ENCODE peak calls at places on chromosomes 7 and 10, in seven cellular contexts. H, J, R, T, U, L and N are unnamed samples.
A peak's percentile ranks its signal among the peaks of the same experiment; 100 is the strongest.

GRCh38 chr7:149077594-149077993 is 12.9 kb downstream of the ZNF786 start:
- DNase-seq in H (no peak), J (no peak), R (no peak), T (no peak), U (no peak), L (no peak), N (no peak)

GRCh38 chr10:59362184-59362966 is at the start of gene FAM13C:
- DNase-seq in H (peak; percentile 70), J (no peak), R (peak; percentile 82), T (peak; percentile 64), U (peak; percentile 70), L (peak; percentile 85), N (no peak)

GRCh38 chr10:42976353-42977031 is 100.4 kb upstream of the RET start:
- DNase-seq in H (no peak), J (no peak), R (no peak), T (no peak), U (no peak), L (no peak), N (no peak)

GRCh38 chr7:116955801-116956514 is 2.7 kb downstream of the ST7 start:
- DNase-seq in H (peak; percentile 27), J (no peak), R (no peak), T (no peak), U (no peak), L (no peak), N (no peak)

GRCh38 chr10:58742141-58742540 is 229.5 kb downstream of the BICC1 start:
- DNase-seq in H (peak; percentile 55), J (no peak), R (no peak), T (no peak), U (no peak), L (no peak), N (no peak)

GRCh38 chr10:124125305-124126116 is 32.1 kb upstream of the CHST15 start:
- DNase-seq in H (peak; percentile 51), J (peak; percentile 29), R (peak; percentile 26), T (peak; percentile 23), U (peak; percentile 42), L (peak; percentile 73), N (peak; percentile 78)

GRCh38 chr7:140726304-140726703 is 29.8 kb downstream of the NDUFB2 start:
- DNase-seq in H (peak; percentile 32), J (peak; percentile 7), R (peak; percentile 10), T (peak; percentile 19), U (peak; percentile 34), L (peak; percentile 55), N (no peak)

GRCh38 chr7:127792528-127793342 is 140.7 kb downstream of the SND1 start:
- DNase-seq in H (peak; percentile 35), J (no peak), R (peak; percentile 14), T (peak; percentile 35), U (peak; percentile 48), L (peak; percentile 91), N (peak; percentile 9)

GRCh38 chr10:8873310-8873709 is 818.8 kb downstream of the GATA3 start:
- DNase-seq in H (no peak), J (no peak), R (peak; percentile 7), T (no peak), U (peak; percentile 39), L (peak; percentile 6), N (no peak)

GRCh38 chr10:6037422-6037821 is 24.7 kb downstream of the IL2RA start:
- DNase-seq in H (no peak), J (no peak), R (no peak), T (no peak), U (no peak), L (no peak), N (no peak)

GRCh38 chr7:156668130-156668741 is 27.7 kb downstream of the RNF32 start:
- DNase-seq in H (peak; percentile 10), J (no peak), R (peak; percentile 76), T (no peak), U (peak; percentile 50), L (no peak), N (no peak)

GRCh38 chr7:102236592-102237287 is 49.9 kb upstream of the SH2B2 start:
- DNase-seq in H (peak; percentile 80), J (peak; percentile 28), R (peak; percentile 84), T (peak; percentile 46), U (peak; percentile 70), L (peak; percentile 89), N (no peak)

GRCh38 chr7:32204361-32205018 is 134.3 kb upstream of the PDE1C start:
- DNase-seq in H (peak; percentile 90), J (peak; percentile 65), R (peak; percentile 80), T (peak; percentile 74), U (peak; percentile 96), L (peak; percentile 86), N (peak; percentile 58)

GRCh38 chr7:6423942-6424701 is 23.6 kb downstream of the DAGLB start:
- DNase-seq in H (peak; percentile 38), J (no peak), R (no peak), T (no peak), U (peak; percentile 61), L (peak; percentile 32), N (no peak)

GRCh38 chr10:21705828-21706176 is 171.8 kb downstream of the MLLT10 start:
- DNase-seq in H (no peak), J (no peak), R (no peak), T (no peak), U (no peak), L (peak; percentile 15), N (no peak)

GRCh38 chr7:134084488-134085144 is 42.5 kb upstream of the LRGUK start:
- DNase-seq in H (peak; percentile 21), J (no peak), R (no peak), T (peak; percentile 72), U (peak; percentile 1), L (no peak), N (no peak)

GRCh38 chr7:40447345-40447744 is 312.5 kb downstream of the SUGCT start:
- DNase-seq in H (no peak), J (no peak), R (no peak), T (no peak), U (peak; percentile 9), L (peak; percentile 43), N (no peak)

GRCh38 chr7:115953554-115954248 is 76.9 kb downstream of the TFEC start:
- DNase-seq in H (no peak), J (no peak), R (no peak), T (no peak), U (no peak), L (no peak), N (no peak)

GRCh38 chr7:87056346-87056745 is 3.1 kb downstream of the ELAPOR2 start:
- DNase-seq in H (peak; percentile 2), J (no peak), R (no peak), T (no peak), U (no peak), L (no peak), N (no peak)

GRCh38 chr7:128361463-128362441 is at the start of gene PRRT4:
- DNase-seq in H (peak; percentile 60), J (no peak), R (peak; percentile 71), T (peak; percentile 40), U (peak; percentile 22), L (peak; percentile 72), N (peak; percentile 38)

GRCh38 chr10:11553773-11554381 is 57.6 kb downstream of the USP6NL start:
- DNase-seq in H (no peak), J (no peak), R (no peak), T (peak; percentile 91), U (no peak), L (no peak), N (no peak)

GRCh38 chr7:24728503-24729364 is 28.5 kb downstream of the GSDME start:
- DNase-seq in H (peak; percentile 65), J (no peak), R (no peak), T (no peak), U (no peak), L (no peak), N (no peak)

DNA sequence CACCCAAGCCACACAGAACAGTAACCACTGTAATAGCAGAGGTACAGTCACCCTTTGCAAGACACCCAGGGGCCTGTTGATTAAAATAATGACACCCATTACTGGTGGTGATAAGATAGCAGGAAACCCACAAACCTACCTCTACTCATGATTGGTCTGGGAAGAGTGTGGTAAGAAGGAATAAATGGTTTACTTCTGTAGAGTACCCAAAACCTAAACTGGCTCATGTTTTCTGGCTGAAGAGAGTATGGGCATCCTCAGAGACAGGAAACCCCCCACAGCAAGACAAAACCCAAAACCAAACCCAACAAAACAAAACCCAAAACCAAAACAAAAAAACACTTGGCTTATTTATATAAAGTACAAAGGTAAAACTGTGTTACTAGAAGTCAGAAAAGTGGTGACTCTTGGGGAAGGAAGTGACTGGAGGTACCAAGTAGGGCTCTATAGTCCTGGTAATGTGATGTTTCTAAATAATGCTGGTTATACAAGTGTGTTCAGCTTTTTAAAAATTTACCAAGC is 15.5 kb upstream of the DNAJB12 start:
- DNase-seq in H (no peak), J (no peak), R (no peak), T (no peak), U (no peak), L (no peak), N (no peak)
- H3K9me2 ChIP-seq in H (no peaks in the 10 kb centered on the region), J (no peaks in the 10 kb centered on the region), R (no peaks in the 10 kb centered on the region), T (no peaks in the 10 kb centered on the region), U (no peaks in the 10 kb centered on the region), L (no peaks in the 10 kb centered on the region), N (no peaks in the 10 kb centered on the region)

DNA sequence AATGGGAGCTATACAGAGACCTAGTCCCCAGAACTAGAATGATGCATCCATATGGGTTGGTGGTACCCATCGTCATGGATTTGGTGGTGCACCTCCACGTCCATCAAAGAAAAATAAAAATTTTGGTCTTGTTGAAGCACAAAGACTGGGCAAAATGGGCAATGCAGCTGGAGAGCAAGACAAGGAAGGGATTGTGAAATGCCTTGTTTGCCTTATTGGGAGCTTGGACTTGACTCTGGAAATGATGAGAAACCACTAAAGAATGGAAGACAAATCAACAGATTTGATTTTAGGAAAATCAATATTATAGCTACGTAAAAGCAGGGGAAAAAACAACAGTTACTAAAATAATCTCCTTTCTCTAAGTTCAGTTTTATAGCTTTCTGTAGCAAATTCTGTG is 150.9 kb downstream of the CPED1 start:
- DNase-seq in H (no peak), J (no peak), R (no peak), T (no peak), U (no peak), L (no peak), N (no peak)
- H3K4me3 ChIP-seq in H (no peak overlapping the region), J (no peak overlapping the region), R (no peak overlapping the region), T (no peak overlapping the region), U (no peak overlapping the region), L (no peak overlapping the region), N (no peak overlapping the region)

GRCh38 chr7:152925412-152926147 is 166.0 kb downstream of the ACTR3B start:
- DNase-seq in H (no peak), J (no peak), R (peak; percentile 51), T (no peak), U (no peak), L (peak; percentile 89), N (no peak)
- TF ChIP-seq EZH2 in H (no peak), J (no peak), R (peak; percentile 75), T (no peak), U (no peak), L (no peak), N (no peak)

GRCh38 chr10:20627085-20627484 is 270.0 kb downstream of the NEBL start:
- DNase-seq in H (no peak), J (no peak), R (no peak), T (no peak), U (no peak), L (no peak), N (no peak)

GRCh38 chr10:20625868-20626267 is 271.2 kb downstream of the NEBL start:
- DNase-seq in H (no peak), J (no peak), R (no peak), T (no peak), U (no peak), L (no peak), N (no peak)

GRCh38 chr10:20631229-20631628 is 265.9 kb downstream of the NEBL start:
- DNase-seq in H (no peak), J (no peak), R (no peak), T (no peak), U (no peak), L (no peak), N (no peak)

GRCh38 chr10:20630092-20630643 is 266.9 kb downstream of the NEBL start:
- DNase-seq in H (no peak), J (no peak), R (no peak), T (no peak), U (no peak), L (no peak), N (no peak)

GRCh38 chr10:20627918-20628499 is 269.1 kb downstream of the NEBL start:
- DNase-seq in H (no peak), J (no peak), R (no peak), T (no peak), U (no peak), L (no peak), N (no peak)
- H3K9me2 ChIP-seq in H (no peaks in the 10 kb centered on the region), J (no peaks in the 10 kb centered on the region), R (no peaks in the 10 kb centered on the region), T (no peaks in the 10 kb centered on the region), U (no peaks in the 10 kb centered on the region), L (no peaks in the 10 kb centered on the region), N (no peaks in the 10 kb centered on the region)